ENCODE peak calls at places on chromosomes 5 and 9, in nine cellular contexts. One of them, this sample, is unnamed.

GRCh38 chr9:127083598-127083997 is 38.8 kb downstream of the ANGPTL2 start:
- DNase-seq in skeletal muscle cell: no peak
- DNase-seq in fibroblast of lung: no peak
- DNase-seq in sigmoid colon: peak
- DNase-seq in CD8-positive, alpha-beta T cell: no peak
- DNase-seq in NCI-H1048: no peak
- DNase-seq in HEK293T: no peak
- DNase-seq in ELR: no peak
- DNase-seq in T-helper 9 cell: no peak
- DNase-seq in this sample: no peak

GRCh38 chr9:18184034-18184800 is 289.7 kb upstream of the ADAMTSL1 start:
- DNase-seq in skeletal muscle cell: no peak
- DNase-seq in fibroblast of lung: no peak
- DNase-seq in sigmoid colon: no peak
- DNase-seq in CD8-positive, alpha-beta T cell: no peak
- DNase-seq in NCI-H1048: no peak
- DNase-seq in HEK293T: no peak
- DNase-seq in ELR: no peak
- DNase-seq in T-helper 9 cell: no peak
- DNase-seq in this sample: no peak

GRCh38 chr5:143986567-143987242 is 174.7 kb downstream of the HMHB1 start:
- DNase-seq in skeletal muscle cell: peak
- DNase-seq in fibroblast of lung: peak
- DNase-seq in sigmoid colon: no peak
- DNase-seq in CD8-positive, alpha-beta T cell: no peak
- DNase-seq in NCI-H1048: no peak
- DNase-seq in HEK293T: no peak
- DNase-seq in ELR: peak
- DNase-seq in T-helper 9 cell: no peak
- DNase-seq in this sample: peak

GRCh38 chr9:95133351-95133724 is 184.2 kb downstream of the FANCC start:
- DNase-seq in skeletal muscle cell: no peak
- DNase-seq in fibroblast of lung: no peak
- DNase-seq in sigmoid colon: no peak
- DNase-seq in CD8-positive, alpha-beta T cell: no peak
- DNase-seq in NCI-H1048: no peak
- DNase-seq in HEK293T: no peak
- DNase-seq in ELR: no peak
- DNase-seq in T-helper 9 cell: no peak
- DNase-seq in this sample: no peak

GRCh38 chr5:17400724-17401508 is 97.1 kb upstream of the TAF11L2 start:
- DNase-seq in skeletal muscle cell: no peak
- DNase-seq in fibroblast of lung: no peak
- DNase-seq in sigmoid colon: no peak
- DNase-seq in CD8-positive, alpha-beta T cell: no peak
- DNase-seq in NCI-H1048: no peak
- DNase-seq in HEK293T: no peak
- DNase-seq in ELR: no peak
- DNase-seq in T-helper 9 cell: no peak
- DNase-seq in this sample: no peak

GRCh38 chr9:116806075-116806474 is 119.0 kb downstream of the TRIM32 start:
- DNase-seq in skeletal muscle cell: no peak
- DNase-seq in fibroblast of lung: no peak
- DNase-seq in sigmoid colon: no peak
- DNase-seq in CD8-positive, alpha-beta T cell: no peak
- DNase-seq in NCI-H1048: no peak
- DNase-seq in HEK293T: no peak
- DNase-seq in ELR: peak
- DNase-seq in T-helper 9 cell: no peak
- DNase-seq in this sample: no peak

GRCh38 chr5:177474845-177475562 is 1.6 kb upstream of the DBN1 start:
- DNase-seq in skeletal muscle cell: no peak
- DNase-seq in fibroblast of lung: peak
- DNase-seq in sigmoid colon: no peak
- DNase-seq in CD8-positive, alpha-beta T cell: no peak
- DNase-seq in NCI-H1048: no peak
- DNase-seq in HEK293T: no peak
- DNase-seq in ELR: no peak
- DNase-seq in T-helper 9 cell: no peak
- DNase-seq in this sample: no peak

GRCh38 chr5:96714951-96715451 is 52.8 kb downstream of the CAST start:
- DNase-seq in skeletal muscle cell: peak
- DNase-seq in fibroblast of lung: peak
- DNase-seq in sigmoid colon: peak
- DNase-seq in CD8-positive, alpha-beta T cell: no peak
- DNase-seq in NCI-H1048: no peak
- DNase-seq in HEK293T: no peak
- DNase-seq in ELR: peak
- DNase-seq in T-helper 9 cell: peak
- DNase-seq in this sample: peak

GRCh38 chr5:154995679-154996078 is 17.9 kb upstream of the KIF4B start:
- DNase-seq in skeletal muscle cell: no peak
- DNase-seq in fibroblast of lung: no peak
- DNase-seq in sigmoid colon: no peak
- DNase-seq in CD8-positive, alpha-beta T cell: no peak
- DNase-seq in NCI-H1048: no peak
- DNase-seq in HEK293T: no peak
- DNase-seq in ELR: no peak
- DNase-seq in T-helper 9 cell: no peak
- DNase-seq in this sample: no peak

GRCh38 chr5:60578295-60578694 is 121.7 kb downstream of the DEPDC1B start:
- DNase-seq in skeletal muscle cell: no peak
- DNase-seq in fibroblast of lung: no peak
- DNase-seq in sigmoid colon: no peak
- DNase-seq in CD8-positive, alpha-beta T cell: no peak
- DNase-seq in NCI-H1048: no peak
- DNase-seq in HEK293T: no peak
- DNase-seq in ELR: no peak
- DNase-seq in T-helper 9 cell: no peak
- DNase-seq in this sample: no peak

GRCh38 chr9:105883847-105884246 is 189.5 kb downstream of the TMEM38B start:
- DNase-seq in skeletal muscle cell: no peak
- DNase-seq in fibroblast of lung: no peak
- DNase-seq in sigmoid colon: no peak
- DNase-seq in CD8-positive, alpha-beta T cell: no peak
- DNase-seq in NCI-H1048: no peak
- DNase-seq in HEK293T: no peak
- DNase-seq in ELR: peak
- DNase-seq in T-helper 9 cell: no peak
- DNase-seq in this sample: no peak

This sample was measured in AG04450.